ENCODE peak calls at places on chromosomes 5 and 9, in nine cellular contexts. R, I, Q, B, Z, L, N, H and U are unnamed samples.

GRCh38 chr5:77129386-77129785 is 42.3 kb upstream of the ZBED3 start:
- DNase-seq in R (peak; percentile 33), I (no peak), Q (no peak), B (peak; percentile 31), Z (no peak), L (no peak), N (no peak), H (peak; percentile 80), U (peak; percentile 29)

GRCh38 chr5:116388564-116389258 is 185.9 kb downstream of the SEMA6A start:
- DNase-seq in R (no peak), I (no peak), Q (peak; percentile 73), B (peak; percentile 34), Z (no peak), L (no peak), N (no peak), H (peak; percentile 66), U (no peak)

GRCh38 chr9:131630206-131630831 is 85.0 kb downstream of the PRRT1B start:
- DNase-seq in R (no peak), I (no peak), Q (no peak), B (no peak), Z (no peak), L (no peak), N (no peak), H (no peak), U (peak; percentile 80)

GRCh38 chr5:37665889-37666288 is 174.0 kb downstream of the GDNF start:
- DNase-seq in R (no peak), I (no peak), Q (no peak), B (peak; percentile 88), Z (peak; percentile 59), L (no peak), N (peak; percentile 83), H (peak; percentile 27), U (no peak)

GRCh38 chr5:87151547-87151946 is 116.1 kb upstream of the RASA1 start:
- DNase-seq in R (no peak), I (no peak), Q (peak; percentile 62), B (no peak), Z (no peak), L (no peak), N (no peak), H (no peak), U (peak; percentile 24)

GRCh38 chr9:131623655-131624330 is 78.5 kb downstream of the PRRT1B start:
- DNase-seq in R (no peak), I (no peak), Q (no peak), B (no peak), Z (no peak), L (no peak), N (no peak), H (no peak), U (no peak)

GRCh38 chr5:761854-762685 is 22.5 kb downstream of the ZDHHC11B start:
- DNase-seq in R (no peak), I (no peak), Q (no peak), B (no peak), Z (no peak), L (peak; percentile 61), N (peak; percentile 66), H (no peak), U (no peak)

GRCh38 chr5:96875805-96876291 is 452 bp upstream of the ERAP2 start:
- DNase-seq in R (peak; percentile 67), I (no peak), Q (no peak), B (peak; percentile 23), Z (no peak), L (no peak), N (no peak), H (no peak), U (no peak)

DNA sequence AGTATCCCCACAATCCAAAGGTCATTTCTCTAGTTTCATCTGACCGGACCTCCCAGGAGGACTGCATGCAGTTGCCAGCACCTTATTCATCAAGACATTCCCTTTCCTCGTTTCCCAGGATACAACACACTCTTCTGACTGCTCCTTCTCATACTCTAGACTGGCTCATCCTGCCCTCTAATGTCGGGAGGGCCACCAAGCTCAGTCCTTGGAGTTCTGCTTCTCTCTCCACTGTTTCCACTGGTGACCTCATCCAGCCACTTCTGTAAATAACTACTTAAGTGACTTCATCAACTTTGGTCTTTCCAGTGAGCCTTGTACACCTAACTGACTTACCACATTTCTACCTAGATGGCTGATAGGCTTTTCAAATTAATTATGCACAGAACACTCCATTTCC is 179.1 kb downstream of the EPB41L4A start:
- DNase-seq in R (no peak), I (no peak), Q (peak; percentile 67), B (no peak), Z (no peak), L (no peak), N (no peak), H (peak; percentile 34), U (no peak)
- TF ChIP-seq CTCF in R (no peak), I (no peak), Q (peak; percentile 50), B (no peak), Z (peak; percentile 11), L (no peak), N (no peak), H (peak; percentile 10), U (no peak)

GRCh38 chr9:90967171-90967570 is 165.6 kb downstream of the SYK start:
- DNase-seq in R (no peak), I (no peak), Q (no peak), B (no peak), Z (no peak), L (no peak), N (no peak), H (peak; percentile 25), U (no peak)

GRCh38 chr9:90966475-90967150 is 165.0 kb downstream of the SYK start:
- DNase-seq in R (no peak), I (no peak), Q (no peak), B (no peak), Z (no peak), L (no peak), N (no peak), H (no peak), U (no peak)

GRCh38 chr9:90970603-90971002 is 169.0 kb downstream of the SYK start:
- DNase-seq in R (no peak), I (no peak), Q (no peak), B (no peak), Z (no peak), L (no peak), N (peak; percentile 72), H (no peak), U (no peak)

GRCh38 chr9:90972057-90972456 is 170.4 kb downstream of the SYK start:
- DNase-seq in R (no peak), I (no peak), Q (no peak), B (no peak), Z (no peak), L (no peak), N (no peak), H (no peak), U (peak; percentile 82)

DNA sequence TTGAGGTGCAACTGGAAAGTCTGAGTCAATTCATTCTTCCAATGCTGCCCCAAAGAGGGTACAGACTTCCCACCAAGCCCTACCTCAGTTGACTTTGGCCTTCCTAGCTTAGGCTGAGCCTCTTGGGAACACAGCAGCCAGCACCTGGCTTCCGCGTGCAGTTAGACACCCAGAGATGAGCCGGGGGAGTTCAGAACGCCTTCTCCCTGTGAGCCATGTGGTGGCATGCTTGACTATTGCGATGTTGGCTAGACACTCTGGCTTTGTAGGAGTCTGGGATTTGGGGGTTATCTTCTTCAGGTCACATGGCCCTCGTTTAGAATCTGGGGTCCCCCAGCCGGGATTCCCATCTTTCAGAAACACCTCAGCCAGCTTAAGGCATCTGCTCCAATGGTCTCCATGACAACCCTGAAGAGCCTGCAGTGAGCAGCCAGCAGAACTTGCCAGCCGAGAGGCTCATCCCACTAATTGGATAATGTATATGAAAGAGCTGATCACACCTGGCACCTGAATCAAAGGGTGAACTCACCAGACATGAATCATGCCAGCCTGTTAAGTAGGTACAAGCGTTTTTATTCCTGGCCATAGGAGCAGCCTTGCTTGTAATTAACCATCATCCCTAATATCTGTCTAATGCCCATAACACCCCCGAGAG is 167.5 kb downstream of the SYK start:
- DNase-seq in R (no peak), I (no peak), Q (no peak), B (no peak), Z (no peak), L (no peak), N (no peak), H (no peak), U (no peak)
- H3K4me3 ChIP-seq in R (no peak overlapping the region), I (no peak overlapping the region), Q (no peak overlapping the region), B (no peak overlapping the region), Z (no peak overlapping the region), L (no peak overlapping the region), N (no peak overlapping the region), H (no peak overlapping the region), U (no peak overlapping the region)

DNA sequence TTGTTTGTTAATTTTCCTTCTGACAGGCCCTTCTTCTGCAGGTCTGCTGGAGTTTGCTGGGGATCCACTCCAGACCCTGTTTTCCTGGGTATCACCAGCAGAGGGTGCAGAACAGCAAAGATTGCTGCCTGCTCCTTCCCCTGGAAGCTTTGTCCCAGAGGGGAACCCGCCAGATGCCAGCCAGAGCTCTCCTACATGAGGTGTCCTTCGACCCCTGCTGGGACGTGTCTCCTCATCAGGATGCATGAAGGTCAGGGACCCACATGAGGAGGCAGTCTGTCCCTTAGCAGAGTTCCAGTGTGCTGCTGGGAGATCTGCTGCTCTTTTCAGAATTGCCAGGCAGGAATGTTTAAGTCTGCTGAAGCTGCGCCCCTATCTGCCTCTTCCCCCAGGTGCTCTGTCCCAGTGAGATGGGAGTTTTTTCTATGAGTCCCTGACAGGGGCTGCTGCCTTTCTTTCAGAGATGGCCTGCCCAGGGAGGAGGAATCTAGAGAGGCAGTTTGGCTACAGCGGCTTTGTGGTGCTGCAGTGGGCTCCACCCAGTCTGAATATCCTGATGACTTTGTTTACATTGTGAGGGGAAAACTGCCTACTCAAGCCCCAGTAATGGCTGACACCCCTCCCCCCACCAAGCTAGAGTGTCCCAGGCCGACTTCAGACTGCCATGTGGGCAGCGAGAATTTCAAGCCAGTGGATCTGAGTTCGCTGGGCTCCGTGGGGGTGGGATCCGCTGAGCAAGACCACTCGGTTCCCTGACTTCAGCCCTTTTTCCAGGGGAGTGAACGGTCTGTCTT is 772.0 kb upstream of the FAM174A start:
- DNase-seq in R (no peak), I (no peak), Q (no peak), B (no peak), Z (no peak), L (no peak), N (no peak), H (peak; percentile 22), U (no peak)
- TF ChIP-seq CTCF in R (no peak), I (no peak), Q (no peak), B (no peak), Z (no peak), L (no peak), N (no peak), H (peak; percentile 35), U (no peak)

GRCh38 chr5:40798012-40798855 is at the start of gene PRKAA1:
- DNase-seq in R (peak; percentile 90), I (peak; percentile 94), Q (no peak), B (peak; percentile 91), Z (peak; percentile 92), L (peak; percentile 96), N (peak; percentile 95), H (peak; percentile 93), U (peak; percentile 93)

GRCh38 chr5:40799248-40799647 is 1.1 kb upstream of the PRKAA1 start:
- DNase-seq in R (no peak), I (no peak), Q (no peak), B (no peak), Z (no peak), L (no peak), N (no peak), H (no peak), U (no peak)

GRCh38 chr5:40797273-40798011 is 732 bp downstream of the PRKAA1 start:
- DNase-seq in R (peak; percentile 83), I (peak; percentile 83), Q (no peak), B (peak; percentile 77), Z (peak; percentile 82), L (peak; percentile 85), N (peak; percentile 87), H (peak; percentile 80), U (peak; percentile 84)

GRCh38 chr5:40798856-40799210 is 659 bp upstream of the PRKAA1 start:
- DNase-seq in R (no peak), I (no peak), Q (no peak), B (no peak), Z (no peak), L (no peak), N (no peak), H (no peak), U (no peak)

DNA sequence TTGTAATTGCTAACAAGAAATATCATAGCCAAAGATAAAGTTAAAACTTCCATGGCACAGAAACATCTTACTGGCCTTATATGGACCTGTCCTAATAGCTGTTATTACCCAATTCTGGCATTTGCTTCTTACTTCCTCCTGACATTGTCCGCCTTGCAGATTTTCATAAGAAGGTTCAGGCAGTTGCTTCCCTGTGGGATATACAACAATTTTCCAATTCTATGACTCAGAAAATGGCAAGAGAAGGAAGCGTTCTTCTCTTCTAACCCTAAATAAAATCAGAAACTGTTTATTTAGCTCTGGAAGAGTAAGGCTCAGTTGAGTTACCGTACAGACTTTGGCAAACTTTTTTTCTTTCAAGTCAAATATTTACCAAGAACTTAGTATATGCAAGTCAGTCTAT is 1.7 kb downstream of the PRKAA1 start:
- DNase-seq in R (no peak), I (no peak), Q (no peak), B (no peak), Z (no peak), L (no peak), N (no peak), H (no peak), U (no peak)
- H3K4me3 ChIP-seq in R (peak overlapping the region; percentile 99), I (peak overlapping the region; percentile 94), Q (peak overlapping the region; percentile 94), B (no peak overlapping the region), Z (peak overlapping the region; percentile 74), L (peak overlapping the region; percentile 98), N (peak overlapping the region; percentile 100), H (peak overlapping the region; percentile 68), U (peak overlapping the region; percentile 63)